ENCODE peak calls at places on chromosomes 13 and 19, in four cellular contexts. One of them, this sample, is unnamed.

GRCh38 chr13:39675904-39676303 is 20.4 kb downstream of the COG6 start:
- DNase-seq in neuronal stem cell: no peak
- DNase-seq in H1: no peak
- DNase-seq in mesenchymal stem cell: no peak
- DNase-seq in this sample: peak; percentile 41

GRCh38 chr19:30222428-30222873 is 149.7 kb upstream of the ZNF536 start:
- DNase-seq in mesenchymal stem cell: no peak
- DNase-seq in neuronal stem cell: no peak
- DNase-seq in H1: peak; percentile 90
- DNase-seq in this sample: no peak

GRCh38 chr19:41785653-41786052 is 10.7 kb upstream of the CEACAM3 start:
- DNase-seq in H1: peak; percentile 74
- DNase-seq in mesenchymal stem cell: peak; percentile 61
- DNase-seq in neuronal stem cell: peak; percentile 63
- DNase-seq in this sample: peak; percentile 52

GRCh38 chr13:21060063-21060826 is 1.1 kb downstream of the LATS2 start:
- DNase-seq in H1: peak; percentile 62
- DNase-seq in neuronal stem cell: no peak
- DNase-seq in mesenchymal stem cell: peak; percentile 60
- DNase-seq in this sample: peak; percentile 70

GRCh38 chr19:18126097-18126496 is 26.9 kb upstream of the PIK3R2 start:
- DNase-seq in H1: no peak
- DNase-seq in neuronal stem cell: no peak
- DNase-seq in mesenchymal stem cell: no peak
- DNase-seq in this sample: no peak

GRCh38 chr13:38656699-38657098 is 30.2 kb upstream of the FREM2 start:
- DNase-seq in H1: no peak
- DNase-seq in mesenchymal stem cell: no peak
- DNase-seq in neuronal stem cell: no peak
- DNase-seq in this sample: no peak

GRCh38 chr19:1942078-1942933 is 1.3 kb downstream of the CSNK1G2 start:
- DNase-seq in H1: peak; percentile 85
- DNase-seq in neuronal stem cell: peak; percentile 81
- DNase-seq in mesenchymal stem cell: peak; percentile 90
- DNase-seq in this sample: peak; percentile 75

GRCh38 chr19:18651738-18652137 is 14.9 kb downstream of the KLHL26 start:
- DNase-seq in H1: no peak
- DNase-seq in neuronal stem cell: no peak
- DNase-seq in mesenchymal stem cell: no peak
- DNase-seq in this sample: no peak

GRCh38 chr13:46307554-46307953 is 79.5 kb downstream of the RUBCNL start:
- DNase-seq in mesenchymal stem cell: no peak
- DNase-seq in neuronal stem cell: no peak
- DNase-seq in H1: no peak
- DNase-seq in this sample: no peak

GRCh38 chr13:113458218-113459065 is 5.2 kb upstream of the ADPRHL1 start:
- DNase-seq in mesenchymal stem cell: peak; percentile 14
- DNase-seq in H1: no peak
- DNase-seq in neuronal stem cell: no peak
- DNase-seq in this sample: no peak

GRCh38 chr13:44437356-44438233 is 64.0 kb downstream of the SERP2 start:
- DNase-seq in neuronal stem cell: peak; percentile 36
- DNase-seq in mesenchymal stem cell: peak; percentile 73
- DNase-seq in H1: no peak
- DNase-seq in this sample: peak; percentile 77

GRCh38 chr13:112055032-112055416 is 11.9 kb upstream of the SOX1 start:
- DNase-seq in H1: no peak
- DNase-seq in neuronal stem cell: no peak
- DNase-seq in mesenchymal stem cell: no peak
- DNase-seq in this sample: no peak

GRCh38 chr13:43111887-43112400 is 88.6 kb downstream of the DNAJC15 start:
- DNase-seq in H1: no peak
- DNase-seq in neuronal stem cell: no peak
- DNase-seq in mesenchymal stem cell: no peak
- DNase-seq in this sample: no peak

GRCh38 chr19:50719566-50719965 is at the start of gene SHANK1:
- DNase-seq in neuronal stem cell: no peak
- DNase-seq in H1: peak; percentile 72
- DNase-seq in mesenchymal stem cell: no peak
- DNase-seq in this sample: no peak

GRCh38 chr19:2923510-2923909 is 21.3 kb downstream of the ZNF77 start:
- DNase-seq in mesenchymal stem cell: no peak
- DNase-seq in neuronal stem cell: no peak
- DNase-seq in H1: no peak
- DNase-seq in this sample: no peak

GRCh38 chr19:58566989-58567388 is 6.1 kb downstream of the MZF1 start:
- DNase-seq in H1: no peak
- DNase-seq in mesenchymal stem cell: no peak
- DNase-seq in neuronal stem cell: no peak
- DNase-seq in this sample: no peak

GRCh38 chr13:110227864-110228643 is 78.9 kb downstream of the COL4A1 start:
- DNase-seq in mesenchymal stem cell: no peak
- DNase-seq in neuronal stem cell: no peak
- DNase-seq in H1: no peak
- DNase-seq in this sample: no peak

GRCh38 chr13:57627663-57628062 is 3.9 kb upstream of the PCDH17 start:
- DNase-seq in H1: no peak
- DNase-seq in neuronal stem cell: no peak
- DNase-seq in mesenchymal stem cell: peak; percentile 49
- DNase-seq in this sample: peak; percentile 44

GRCh38 chr13:27595055-27595811 is 25.1 kb downstream of the LNX2 start:
- DNase-seq in H1: no peak
- DNase-seq in mesenchymal stem cell: peak; percentile 25
- DNase-seq in neuronal stem cell: no peak
- DNase-seq in this sample: no peak

GRCh38 chr13:70874646-70875045 is 766.4 kb upstream of the KLHL1 start:
- DNase-seq in H1: no peak
- DNase-seq in neuronal stem cell: no peak
- DNase-seq in mesenchymal stem cell: no peak
- DNase-seq in this sample: no peak

GRCh38 chr13:50098693-50099092 is 83.4 kb downstream of the KCNRG start:
- DNase-seq in mesenchymal stem cell: no peak
- DNase-seq in H1: no peak
- DNase-seq in neuronal stem cell: no peak
- DNase-seq in this sample: no peak

GRCh38 chr19:30068528-30069395 is 126.7 kb downstream of the URI1 start:
- DNase-seq in mesenchymal stem cell: no peak
- DNase-seq in neuronal stem cell: no peak
- DNase-seq in H1: no peak
- DNase-seq in this sample: no peak

GRCh38 chr19:11528551-11529341 is at the start of gene ECSIT:
- DNase-seq in H1: peak; percentile 94
- DNase-seq in neuronal stem cell: peak; percentile 97
- DNase-seq in mesenchymal stem cell: peak; percentile 100
- DNase-seq in this sample: peak; percentile 100
- H3K27ac ChIP-seq in H1: peak within 1 kb of the TSS; percentile 86
- H3K27ac ChIP-seq in neuronal stem cell: peak within 1 kb of the TSS; percentile 89
- H3K27ac ChIP-seq in mesenchymal stem cell: peak within 1 kb of the TSS; percentile 73
- H3K27ac ChIP-seq in this sample: peak within 1 kb of the TSS; percentile 87

GRCh38 chr19:54189020-54189667 is at the start of gene MBOAT7:
- DNase-seq in neuronal stem cell: no peak
- DNase-seq in mesenchymal stem cell: no peak
- DNase-seq in H1: no peak
- DNase-seq in this sample: no peak
- H2BK12ac ChIP-seq in neuronal stem cell: peak within 1 kb of the TSS; percentile 58
- H2BK12ac ChIP-seq in mesenchymal stem cell: peak within 1 kb of the TSS; percentile 72
- H2BK12ac ChIP-seq in H1: peak within 1 kb of the TSS; percentile 100
- H2BK12ac ChIP-seq in this sample: peak within 1 kb of the TSS; percentile 66

GRCh38 chr13:34942732-34943674 is 933 bp downstream of the NBEA start:
- DNase-seq in neuronal stem cell: peak; percentile 52
- DNase-seq in H1: peak; percentile 63
- DNase-seq in mesenchymal stem cell: peak; percentile 2
- DNase-seq in this sample: no peak
- H3K23ac ChIP-seq in neuronal stem cell: peak overlapping the region; percentile 52
- H3K23ac ChIP-seq in H1: no peak overlapping the region
- H3K23ac ChIP-seq in mesenchymal stem cell: no peak overlapping the region
- H3K23ac ChIP-seq in this sample: no peak overlapping the region

GRCh38 chr19:35122687-35123551 is 7.3 kb downstream of the FXYD3 start:
- DNase-seq in H1: no peak
- DNase-seq in mesenchymal stem cell: no peak
- DNase-seq in neuronal stem cell: no peak
- DNase-seq in this sample: no peak
- H3K27ac ChIP-seq in H1: no peak overlapping the region
- H3K27ac ChIP-seq in mesenchymal stem cell: no peak overlapping the region
- H3K27ac ChIP-seq in neuronal stem cell: no peak overlapping the region
- H3K27ac ChIP-seq in this sample: no peak overlapping the region

GRCh38 chr13:33261426-33262068 is 24.0 kb downstream of the STARD13 start:
- DNase-seq in H1: no peak
- DNase-seq in mesenchymal stem cell: no peak
- DNase-seq in neuronal stem cell: no peak
- DNase-seq in this sample: no peak

GRCh38 chr13:33260168-33261098 is 25.1 kb downstream of the STARD13 start:
- DNase-seq in mesenchymal stem cell: no peak
- DNase-seq in H1: no peak
- DNase-seq in neuronal stem cell: no peak
- DNase-seq in this sample: peak; percentile 39

GRCh38 chr13:33257786-33258185 is 27.8 kb downstream of the STARD13 start:
- DNase-seq in H1: no peak
- DNase-seq in neuronal stem cell: no peak
- DNase-seq in mesenchymal stem cell: no peak
- DNase-seq in this sample: no peak

GRCh38 chr13:33258437-33259193 is 26.9 kb downstream of the STARD13 start:
- DNase-seq in H1: no peak
- DNase-seq in mesenchymal stem cell: peak; percentile 78
- DNase-seq in neuronal stem cell: no peak
- DNase-seq in this sample: no peak

DNA sequence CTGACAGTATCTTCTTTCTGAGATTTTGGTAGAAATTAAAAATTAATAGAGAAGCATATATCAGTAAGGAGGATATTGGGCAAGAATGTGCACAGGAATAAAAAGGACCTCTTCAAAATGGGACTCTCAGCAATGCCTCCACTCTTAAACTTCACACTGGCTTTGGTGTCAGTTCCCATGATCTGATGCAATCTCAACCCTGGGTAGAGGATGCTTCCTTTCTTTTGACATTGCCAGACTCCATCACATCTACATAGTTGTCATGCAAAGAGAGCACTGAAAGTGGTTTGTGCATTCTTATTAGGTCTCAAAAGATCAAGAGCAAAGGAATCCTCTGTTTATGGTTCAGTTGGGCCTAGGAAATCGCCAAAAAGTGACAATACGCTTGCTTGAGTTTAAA is 26.3 kb downstream of the STARD13 start:
- DNase-seq in H1: no peak
- DNase-seq in mesenchymal stem cell: no peak
- DNase-seq in neuronal stem cell: no peak
- DNase-seq in this sample: no peak
- H2BK12ac ChIP-seq in H1: no peak overlapping the region
- H2BK12ac ChIP-seq in mesenchymal stem cell: no peak overlapping the region
- H2BK12ac ChIP-seq in neuronal stem cell: no peak overlapping the region
- H2BK12ac ChIP-seq in this sample: no peak overlapping the region

GRCh38 chr13:97367427-97367826 is 66.5 kb upstream of the RAP2A start:
- DNase-seq in neuronal stem cell: peak; percentile 40
- DNase-seq in H1: no peak
- DNase-seq in mesenchymal stem cell: peak; percentile 86
- DNase-seq in this sample: peak; percentile 67
- H3K23ac ChIP-seq in neuronal stem cell: no peak overlapping the region
- H3K23ac ChIP-seq in H1: no peak overlapping the region
- H3K23ac ChIP-seq in mesenchymal stem cell: no peak overlapping the region
- H3K23ac ChIP-seq in this sample: no peak overlapping the region

This sample was measured in trophoblast cell.